ENCODE peak calls at places on chromosomes 16 and 17, in four cellular contexts. One of them, this sample, is unnamed.

GRCh38 chr17:61221181-61221580 is 178.5 kb upstream of the TBX2 start:
- DNase-seq in HepG2: no peak
- DNase-seq in K562: no peak
- DNase-seq in GM12878: no peak
- DNase-seq in this sample: no peak

GRCh38 chr17:69607162-69607834 is 192.8 kb downstream of the MAP2K6 start:
- DNase-seq in HepG2: peak; percentile 68
- DNase-seq in K562: peak; percentile 36
- DNase-seq in GM12878: peak; percentile 45
- DNase-seq in this sample: peak; percentile 73

GRCh38 chr17:33112763-33113162 is 121.1 kb downstream of the SPACA3 start:
- DNase-seq in HepG2: no peak
- DNase-seq in K562: no peak
- DNase-seq in GM12878: no peak
- DNase-seq in this sample: no peak

GRCh38 chr16:85570735-85571562 is 42.2 kb upstream of the GSE1 start:
- DNase-seq in HepG2: no peak
- DNase-seq in K562: peak; percentile 98
- DNase-seq in GM12878: peak; percentile 77
- DNase-seq in this sample: no peak

GRCh38 chr16:85798901-85799496 is 345 bp downstream of the EMC8 start:
- DNase-seq in HepG2: no peak
- DNase-seq in K562: peak; percentile 53
- DNase-seq in GM12878: no peak
- DNase-seq in this sample: peak; percentile 55

GRCh38 chr17:31721291-31722025 is 137.6 kb downstream of the COPRS start:
- DNase-seq in HepG2: no peak
- DNase-seq in K562: no peak
- DNase-seq in GM12878: no peak
- DNase-seq in this sample: no peak

GRCh38 chr17:69947027-69947759 is 127.8 kb upstream of the KCNJ16 start:
- DNase-seq in HepG2: no peak
- DNase-seq in K562: peak; percentile 68
- DNase-seq in GM12878: no peak
- DNase-seq in this sample: no peak

GRCh38 chr17:2594657-2595085 is 1.2 kb downstream of the PAFAH1B1 start:
- DNase-seq in HepG2: no peak
- DNase-seq in K562: no peak
- DNase-seq in GM12878: no peak
- DNase-seq in this sample: no peak

GRCh38 chr16:86171329-86171728 is 272.4 kb downstream of the IRF8 start:
- DNase-seq in HepG2: no peak
- DNase-seq in K562: no peak
- DNase-seq in GM12878: no peak
- DNase-seq in this sample: no peak

GRCh38 chr17:64277831-64278562 is 14.9 kb upstream of the TEX2 start:
- DNase-seq in HepG2: no peak
- DNase-seq in K562: no peak
- DNase-seq in GM12878: no peak
- DNase-seq in this sample: no peak

GRCh38 chr16:2341456-2342447 is 1.2 kb upstream of the ABCA3 start:
- DNase-seq in HepG2: no peak
- DNase-seq in K562: no peak
- DNase-seq in GM12878: no peak
- DNase-seq in this sample: no peak

GRCh38 chr16:49484454-49484853 is 110.8 kb downstream of the C16orf78 start:
- DNase-seq in HepG2: no peak
- DNase-seq in K562: peak; percentile 53
- DNase-seq in GM12878: no peak
- DNase-seq in this sample: peak; percentile 66

GRCh38 chr17:20118280-20118679 is 109.1 kb downstream of the SPECC1 start:
- DNase-seq in HepG2: no peak
- DNase-seq in K562: no peak
- DNase-seq in GM12878: no peak
- DNase-seq in this sample: no peak

GRCh38 chr17:66636111-66636510 is 198.8 kb upstream of the CACNG5 start:
- DNase-seq in HepG2: no peak
- DNase-seq in K562: no peak
- DNase-seq in GM12878: no peak
- DNase-seq in this sample: no peak

GRCh38 chr17:63519972-63520882 is 2.9 kb upstream of the KCNH6 start:
- DNase-seq in HepG2: peak; percentile 96
- DNase-seq in K562: no peak
- DNase-seq in GM12878: no peak
- DNase-seq in this sample: no peak

GRCh38 chr16:88706965-88707871 is 915 bp downstream of the CTU2 start:
- DNase-seq in HepG2: no peak
- DNase-seq in K562: peak; percentile 58
- DNase-seq in GM12878: no peak
- DNase-seq in this sample: no peak

GRCh38 chr16:50705436-50706110 is 12.2 kb downstream of the NOD2 start:
- DNase-seq in HepG2: no peak
- DNase-seq in K562: no peak
- DNase-seq in GM12878: no peak
- DNase-seq in this sample: no peak

GRCh38 chr17:80510132-80510531 is 33.7 kb upstream of the NPTX1 start:
- DNase-seq in HepG2: no peak
- DNase-seq in K562: no peak
- DNase-seq in GM12878: no peak
- DNase-seq in this sample: no peak

GRCh38 chr16:10028644-10029043 is 153.6 kb downstream of the GRIN2A start:
- DNase-seq in HepG2: no peak
- DNase-seq in K562: no peak
- DNase-seq in GM12878: no peak
- DNase-seq in this sample: no peak

GRCh38 chr17:35088647-35088910 is 25.1 kb upstream of the RFFL start:
- DNase-seq in HepG2: no peak
- DNase-seq in K562: peak; percentile 57
- DNase-seq in GM12878: no peak
- DNase-seq in this sample: no peak

GRCh38 chr16:86219655-86220445 is 290.5 kb upstream of the FOXF1 start:
- DNase-seq in HepG2: no peak
- DNase-seq in K562: no peak
- DNase-seq in GM12878: no peak
- DNase-seq in this sample: no peak

GRCh38 chr16:64870859-64871258 is 251.0 kb downstream of the CDH11 start:
- DNase-seq in HepG2: no peak
- DNase-seq in K562: no peak
- DNase-seq in GM12878: no peak
- DNase-seq in this sample: no peak

GRCh38 chr17:50502643-50502990 is 5.6 kb upstream of the MYCBPAP start:
- DNase-seq in HepG2: no peak
- DNase-seq in K562: no peak
- DNase-seq in GM12878: no peak
- DNase-seq in this sample: no peak

GRCh38 chr17:60749050-60749449 is 71.4 kb downstream of the BCAS3 start:
- DNase-seq in HepG2: no peak
- DNase-seq in K562: no peak
- DNase-seq in GM12878: no peak
- DNase-seq in this sample: no peak

GRCh38 chr17:17413821-17414220 is 63.0 kb upstream of the MED9 start:
- DNase-seq in HepG2: no peak
- DNase-seq in K562: no peak
- DNase-seq in GM12878: no peak
- DNase-seq in this sample: no peak

GRCh38 chr17:17698869-17699351 is 17.7 kb downstream of the RAI1 start:
- DNase-seq in HepG2: no peak
- DNase-seq in K562: no peak
- DNase-seq in GM12878: no peak
- DNase-seq in this sample: no peak

GRCh38 chr17:77320501-77321256 is 179.9 kb downstream of the SEC14L1 start:
- DNase-seq in HepG2: no peak
- DNase-seq in K562: peak; percentile 80
- DNase-seq in GM12878: peak; percentile 85
- DNase-seq in this sample: no peak

GRCh38 chr16:88770459-88771293 is 14.3 kb downstream of the PIEZO1 start:
- DNase-seq in HepG2: peak; percentile 81
- DNase-seq in K562: peak; percentile 98
- DNase-seq in GM12878: no peak
- DNase-seq in this sample: peak; percentile 77

GRCh38 chr16:88941933-88942909 is 34.8 kb downstream of the CBFA2T3 start:
- DNase-seq in HepG2: no peak
- DNase-seq in K562: no peak
- DNase-seq in GM12878: no peak
- DNase-seq in this sample: peak; percentile 92

GRCh38 chr17:8072339-8072726 is 15.2 kb downstream of the ALOX12B start:
- DNase-seq in HepG2: no peak
- DNase-seq in K562: no peak
- DNase-seq in GM12878: no peak
- DNase-seq in this sample: no peak

GRCh38 chr17:63740464-63741181 is 976 bp downstream of the STRADA start:
- DNase-seq in HepG2: no peak
- DNase-seq in K562: peak; percentile 42
- DNase-seq in GM12878: no peak
- DNase-seq in this sample: no peak

GRCh38 chr17:44652727-44653126 is 3.5 kb upstream of the MEIOC start:
- DNase-seq in HepG2: no peak
- DNase-seq in K562: no peak
- DNase-seq in GM12878: no peak
- DNase-seq in this sample: no peak

GRCh38 chr16:1933097-1933661 is 9.8 kb downstream of the MSRB1 start:
- DNase-seq in HepG2: no peak
- DNase-seq in K562: no peak
- DNase-seq in GM12878: no peak
- DNase-seq in this sample: no peak

GRCh38 chr17:15269087-15269486 is 4.0 kb upstream of the PMP22 start:
- DNase-seq in HepG2: no peak
- DNase-seq in K562: no peak
- DNase-seq in GM12878: no peak
- DNase-seq in this sample: no peak

GRCh38 chr16:84009282-84009681 is 33.3 kb downstream of the SLC38A8 start:
- DNase-seq in HepG2: no peak
- DNase-seq in K562: no peak
- DNase-seq in GM12878: no peak
- DNase-seq in this sample: no peak

GRCh38 chr16:84015399-84015798 is 27.2 kb downstream of the SLC38A8 start:
- DNase-seq in HepG2: no peak
- DNase-seq in K562: no peak
- DNase-seq in GM12878: no peak
- DNase-seq in this sample: no peak

GRCh38 chr16:84014570-84015327 is 27.8 kb downstream of the SLC38A8 start:
- DNase-seq in HepG2: no peak
- DNase-seq in K562: no peak
- DNase-seq in GM12878: no peak
- DNase-seq in this sample: no peak

GRCh38 chr16:84016477-84016876 is 26.1 kb downstream of the SLC38A8 start:
- DNase-seq in HepG2: no peak
- DNase-seq in K562: no peak
- DNase-seq in GM12878: no peak
- DNase-seq in this sample: no peak

GRCh38 chr16:84013787-84014569 is 28.6 kb downstream of the SLC38A8 start:
- DNase-seq in HepG2: peak; percentile 94
- DNase-seq in K562: peak; percentile 99
- DNase-seq in GM12878: peak; percentile 42
- DNase-seq in this sample: peak; percentile 92
- TF ChIP-seq BHLHE40 in HepG2: no peak
- TF ChIP-seq BHLHE40 in K562: peak; percentile 44
- TF ChIP-seq BHLHE40 in GM12878: no peak
- TF ChIP-seq BHLHE40 in this sample: no peak

GRCh38 chr17:36690190-36690589 is 88.8 kb downstream of the MRM1 start:
- DNase-seq in HepG2: no peak
- DNase-seq in K562: no peak
- DNase-seq in GM12878: no peak
- DNase-seq in this sample: no peak

GRCh38 chr17:36696805-36697204 is 95.4 kb downstream of the MRM1 start:
- DNase-seq in HepG2: no peak
- DNase-seq in K562: no peak
- DNase-seq in GM12878: no peak
- DNase-seq in this sample: no peak

GRCh38 chr17:36687736-36688135 is 86.4 kb downstream of the MRM1 start:
- DNase-seq in HepG2: no peak
- DNase-seq in K562: no peak
- DNase-seq in GM12878: no peak
- DNase-seq in this sample: no peak

GRCh38 chr17:36689089-36689667 is 87.8 kb downstream of the MRM1 start:
- DNase-seq in HepG2: no peak
- DNase-seq in K562: no peak
- DNase-seq in GM12878: no peak
- DNase-seq in this sample: no peak

DNA sequence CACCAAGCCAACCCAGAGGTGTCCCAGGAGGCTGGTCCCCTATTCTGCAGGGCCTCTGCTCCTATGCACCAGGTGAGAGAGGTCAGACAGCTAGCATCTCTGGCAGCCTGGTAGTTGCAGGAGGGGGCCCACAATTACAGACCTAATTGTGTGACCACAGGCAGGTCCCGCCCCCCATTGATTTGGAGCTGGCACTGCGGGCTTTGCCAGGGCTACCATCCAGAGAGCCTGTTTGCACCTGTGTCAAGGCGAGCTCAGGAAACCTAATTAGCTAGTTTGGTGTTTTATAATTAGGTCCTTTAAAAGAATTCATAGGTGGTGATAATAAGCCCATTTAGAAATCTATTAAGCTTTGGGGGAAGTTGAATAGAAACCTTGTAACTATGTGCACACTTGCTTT is 90.2 kb downstream of the MRM1 start:
- DNase-seq in HepG2: no peak
- DNase-seq in K562: no peak
- DNase-seq in GM12878: no peak
- DNase-seq in this sample: no peak
- TF ChIP-seq FOXM1 in HepG2: no peak
- TF ChIP-seq FOXM1 in K562: no peak
- TF ChIP-seq FOXM1 in GM12878: no peak
- TF ChIP-seq FOXM1 in this sample: no peak

DNA sequence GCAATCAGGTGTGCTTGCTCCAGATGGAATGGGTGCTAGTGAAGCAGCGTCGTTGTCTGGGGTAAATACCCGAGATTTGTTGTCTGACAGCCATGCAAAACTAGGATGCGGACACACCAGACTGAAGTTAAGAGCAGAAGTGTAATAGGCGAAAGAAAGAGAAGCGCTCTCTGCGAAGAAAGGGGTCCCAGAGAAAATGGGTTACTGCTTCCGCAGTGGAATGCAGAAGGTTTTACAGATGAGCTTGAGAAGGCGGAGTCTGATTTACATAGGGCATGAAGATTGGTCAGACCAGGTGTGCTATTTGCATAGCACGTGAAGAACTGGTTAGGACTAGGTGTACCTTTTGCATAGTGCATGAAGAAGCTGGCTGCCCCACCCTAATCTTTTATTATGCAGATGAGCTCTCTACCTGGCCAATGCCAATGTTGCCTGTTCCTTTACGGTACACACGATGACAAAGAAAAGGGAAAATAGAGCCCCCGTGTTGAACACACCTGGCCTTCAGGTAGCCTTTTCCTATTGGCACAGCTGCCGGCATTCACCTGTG is 32.0 kb upstream of the SNN start:
- DNase-seq in HepG2: peak; percentile 56
- DNase-seq in K562: peak; percentile 41
- DNase-seq in GM12878: no peak
- DNase-seq in this sample: no peak
- TF ChIP-seq BHLHE40 in HepG2: peak; percentile 86
- TF ChIP-seq BHLHE40 in K562: peak; percentile 94
- TF ChIP-seq BHLHE40 in GM12878: no peak
- TF ChIP-seq BHLHE40 in this sample: no peak

GRCh38 chr16:8614435-8615029 is 7.0 kb upstream of the METTL22 start:
- DNase-seq in HepG2: no peak
- DNase-seq in K562: no peak
- DNase-seq in GM12878: no peak
- DNase-seq in this sample: no peak
- TF ChIP-seq FOXM1 in HepG2: no peak
- TF ChIP-seq FOXM1 in K562: no peak
- TF ChIP-seq FOXM1 in GM12878: no peak
- TF ChIP-seq FOXM1 in this sample: no peak

GRCh38 chr17:38326996-38327792 is 16.6 kb downstream of the GPR179 start:
- DNase-seq in HepG2: no peak
- DNase-seq in K562: no peak
- DNase-seq in GM12878: no peak
- DNase-seq in this sample: no peak
- TF ChIP-seq BHLHE40 in HepG2: no peak
- TF ChIP-seq BHLHE40 in K562: no peak
- TF ChIP-seq BHLHE40 in GM12878: no peak
- TF ChIP-seq BHLHE40 in this sample: no peak